ENCODE peak calls at places on chromosomes 16 and 17, in five cellular contexts. U is endothelial cell, K is A549, W is mucosa of descending colon, S is fibroblast of lung. Y is an unnamed sample.

GRCh38 chr17:7667616-7668406 is 17.1 kb downstream of the ATP1B2 start:
- DNase-seq in S (no peak), W (no peak), U (no peak), K (no peak), Y (no peak)

GRCh38 chr16:2333772-2334379 is 6.7 kb downstream of the ABCA3 start:
- DNase-seq in S (no peak), W (no peak), U (no peak), K (peak), Y (no peak)

GRCh38 chr17:72715906-72716572 is 376.4 kb downstream of the SLC39A11 start:
- DNase-seq in U (no peak), K (peak), W (no peak), S (peak), Y (no peak)

GRCh38 chr16:46632778-46633733 is 11.9 kb upstream of the SHCBP1 start:
- DNase-seq in K (no peak), S (no peak), W (no peak), U (no peak), Y (no peak)

GRCh38 chr16:79211581-79211980 is 389.0 kb downstream of the MAF start:
- DNase-seq in U (no peak), S (no peak), W (no peak), K (no peak), Y (no peak)

GRCh38 chr17:66507982-66508760 is 205.8 kb downstream of the PRKCA start:
- DNase-seq in W (no peak), S (peak), K (peak), U (no peak), Y (no peak)

GRCh38 chr16:79008036-79008868 is 592.3 kb downstream of the MAF start:
- DNase-seq in K (no peak), W (no peak), S (no peak), U (no peak), Y (peak)

GRCh38 chr17:16945513-16946201 is 26.3 kb downstream of the TNFRSF13B start:
- DNase-seq in S (no peak), W (no peak), U (no peak), K (no peak), Y (no peak)

GRCh38 chr17:70137451-70138230 is 31.7 kb upstream of the KCNJ2 start:
- DNase-seq in U (no peak), S (peak), K (peak), W (no peak), Y (peak)

GRCh38 chr17:79914813-79915740 is 75.8 kb upstream of the CBX4 start:
- DNase-seq in K (no peak), U (no peak), W (peak), S (no peak), Y (no peak)

GRCh38 chr17:74605361-74605760 is 13.3 kb upstream of the CD300LD start:
- DNase-seq in K (peak), U (no peak), W (no peak), S (peak), Y (no peak)

GRCh38 chr17:59848778-59849177 is 44.0 kb downstream of the TUBD1 start:
- DNase-seq in S (peak), U (no peak), K (no peak), W (peak), Y (peak)

GRCh38 chr17:18176152-18176551 is 7.5 kb upstream of the ALKBH5 start:
- DNase-seq in S (no peak), K (no peak), W (no peak), U (no peak), Y (no peak)

GRCh38 chr17:34892864-34893263 is 68.4 kb downstream of the CCT6B start:
- DNase-seq in S (no peak), U (peak), W (no peak), K (peak), Y (peak)

GRCh38 chr17:28499366-28499668 is 6.8 kb upstream of the FOXN1 start:
- DNase-seq in S (no peak), W (peak), K (no peak), U (no peak), Y (no peak)

GRCh38 chr17:80116923-80117380 is 15.6 kb downstream of the GAA start:
- DNase-seq in U (no peak), S (no peak), W (no peak), K (no peak), Y (no peak)

GRCh38 chr16:5042574-5043171 is 8.9 kb upstream of the NAGPA start:
- DNase-seq in U (no peak), S (peak), W (no peak), K (no peak), Y (no peak)

GRCh38 chr16:6382787-6383515 is 949.7 kb upstream of the RBFOX1 start:
- DNase-seq in U (no peak), K (no peak), W (no peak), S (no peak), Y (no peak)

GRCh38 chr17:55152236-55152635 is 112.5 kb upstream of the HLF start:
- DNase-seq in K (no peak), S (peak), W (no peak), U (no peak), Y (no peak)

GRCh38 chr17:80882323-80882722 is 109.3 kb upstream of the CHMP6 start:
- DNase-seq in K (no peak), W (no peak), U (no peak), S (no peak), Y (no peak)

GRCh38 chr16:81421126-81421525 is 23.5 kb upstream of the CMIP start:
- DNase-seq in W (no peak), U (no peak), K (no peak), S (no peak), Y (no peak)

GRCh38 chr17:69430488-69430887 is 16.0 kb downstream of the MAP2K6 start:
- DNase-seq in K (no peak), U (no peak), S (no peak), W (no peak), Y (no peak)

GRCh38 chr17:74923538-74924249 is 379 bp upstream of the OTOP2 start:
- DNase-seq in W (peak), U (peak), S (peak), K (peak), Y (peak)

GRCh38 chr16:88063201-88063773 is 112.1 kb downstream of the BANP start:
- DNase-seq in K (no peak), W (no peak), S (peak), U (no peak), Y (no peak)

GRCh38 chr16:54929090-54930033 is 1.3 kb upstream of the IRX5 start:
- DNase-seq in U (peak), K (peak), S (peak), W (peak), Y (peak)

GRCh38 chr16:87918866-87919680 is 17.3 kb downstream of the CA5A start:
- DNase-seq in K (no peak), S (no peak), W (no peak), U (no peak), Y (no peak)

GRCh38 chr16:28981517-28981916 is 3.3 kb upstream of the LAT start:
- DNase-seq in S (no peak), K (peak), W (peak), U (peak), Y (peak)

GRCh38 chr16:28975158-28975603 is 603 bp downstream of the SPNS1 start:
- DNase-seq in K (no peak), U (no peak), S (peak), W (no peak), Y (no peak)

GRCh38 chr16:28980929-28981328 is 3.9 kb upstream of the LAT start:
- DNase-seq in K (no peak), S (no peak), U (no peak), W (no peak), Y (no peak)

GRCh38 chr16:28974437-28975157 is at the start of gene SPNS1:
- DNase-seq in S (peak), K (peak), U (peak), W (peak), Y (peak)

DNA sequence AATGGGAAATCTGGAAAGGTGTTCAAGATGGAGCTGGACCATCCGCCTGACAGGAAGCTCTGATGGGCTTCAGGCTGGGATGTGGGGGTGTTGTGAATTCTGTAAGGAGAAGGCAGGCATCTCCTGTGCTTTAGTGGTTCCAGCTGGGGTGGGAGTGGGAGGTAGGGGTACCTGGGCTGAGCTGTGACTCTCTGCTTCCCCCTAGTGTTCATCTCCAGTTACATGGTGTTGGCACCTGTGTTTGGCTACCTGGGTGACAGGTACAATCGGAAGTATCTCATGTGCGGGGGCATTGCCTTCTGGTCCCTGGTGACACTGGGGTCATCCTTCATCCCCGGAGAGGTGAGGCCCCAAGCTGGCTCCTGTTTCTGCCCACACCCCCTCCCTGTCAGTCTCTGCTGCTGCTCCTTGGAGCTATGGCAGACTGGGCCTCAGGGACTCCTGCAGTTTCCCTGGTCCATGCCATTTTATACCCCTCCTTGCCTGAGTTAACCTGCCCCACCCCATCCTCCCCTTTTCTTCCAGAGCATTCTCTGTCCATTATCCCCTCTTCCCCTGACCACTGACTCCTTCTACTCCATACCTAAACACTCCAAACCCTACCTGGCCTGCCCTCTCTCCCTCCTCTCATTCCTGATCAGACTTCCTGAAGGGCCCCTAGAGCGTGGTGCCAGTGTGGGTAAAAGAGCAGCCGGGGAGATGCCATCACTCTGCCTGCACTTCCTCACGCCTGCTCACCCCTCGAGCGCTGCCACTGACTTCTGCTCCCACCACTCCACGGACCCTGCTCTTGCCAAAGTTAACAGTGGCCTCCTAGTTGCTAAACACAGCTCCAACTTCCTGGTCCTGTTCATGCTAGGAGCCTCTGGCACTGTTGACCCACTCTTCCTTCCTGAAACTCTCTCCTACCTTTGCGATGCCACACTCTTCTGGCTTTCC is 3.4 kb downstream of the SPNS1 start:
- DNase-seq in W (no peak), S (no peak), K (peak), U (no peak), Y (no peak)
- TF ChIP-seq CTCF in W (peak), S (no peak), K (peak), U (no peak), Y (peak)

GRCh38 chr16:12803203-12804093 is at the start of gene CPPED1:
- DNase-seq in U (peak), W (peak), S (peak), K (peak), Y (peak)
- TF ChIP-seq CTCF in U (no peak), W (no peak), S (no peak), K (peak), Y (no peak)

GRCh38 chr16:48905632-48906031 is 295.7 kb upstream of the N4BP1 start:
- DNase-seq in W (no peak), S (no peak), U (no peak), K (no peak), Y (no peak)

GRCh38 chr16:48906076-48906475 is 296.1 kb upstream of the N4BP1 start:
- DNase-seq in S (no peak), K (no peak), W (no peak), U (no peak), Y (no peak)

GRCh38 chr16:48904333-48904732 is 294.4 kb upstream of the N4BP1 start:
- DNase-seq in S (no peak), U (no peak), K (no peak), W (no peak), Y (no peak)

GRCh38 chr16:48901712-48902374 is 291.9 kb upstream of the N4BP1 start:
- DNase-seq in S (no peak), K (no peak), U (peak), W (no peak), Y (no peak)

DNA sequence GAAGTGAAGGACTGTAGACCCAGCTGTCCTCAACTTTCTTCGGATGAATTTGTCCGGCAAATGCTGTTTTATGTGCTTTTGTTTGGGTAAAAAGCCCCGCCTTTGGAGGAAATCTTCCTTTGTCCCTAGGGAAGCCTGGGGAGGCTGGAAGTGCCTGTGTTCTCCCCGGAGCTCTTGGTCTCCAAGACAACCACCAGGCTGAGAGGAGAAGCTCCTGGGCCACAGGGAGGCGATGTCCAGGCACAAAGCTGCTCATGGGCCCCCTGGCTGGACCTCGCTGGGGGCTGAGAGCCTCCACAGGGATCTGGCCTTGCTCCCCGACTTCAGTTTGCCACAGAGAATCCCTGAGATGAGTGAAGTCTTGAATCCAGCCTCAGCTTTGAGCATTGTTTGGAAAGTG is 293.1 kb upstream of the N4BP1 start:
- DNase-seq in U (no peak), S (no peak), W (no peak), K (no peak), Y (no peak)
- TF ChIP-seq CTCF in U (no peak), S (no peak), W (no peak), K (no peak), Y (no peak)

GRCh38 chr17:29572691-29573557 is 4.4 kb downstream of the TP53I13 start:
- DNase-seq in K (no peak), W (peak), U (peak), S (peak), Y (peak)
- TF ChIP-seq CTCF in K (peak), W (peak), U (peak), S (peak), Y (peak)

DNA sequence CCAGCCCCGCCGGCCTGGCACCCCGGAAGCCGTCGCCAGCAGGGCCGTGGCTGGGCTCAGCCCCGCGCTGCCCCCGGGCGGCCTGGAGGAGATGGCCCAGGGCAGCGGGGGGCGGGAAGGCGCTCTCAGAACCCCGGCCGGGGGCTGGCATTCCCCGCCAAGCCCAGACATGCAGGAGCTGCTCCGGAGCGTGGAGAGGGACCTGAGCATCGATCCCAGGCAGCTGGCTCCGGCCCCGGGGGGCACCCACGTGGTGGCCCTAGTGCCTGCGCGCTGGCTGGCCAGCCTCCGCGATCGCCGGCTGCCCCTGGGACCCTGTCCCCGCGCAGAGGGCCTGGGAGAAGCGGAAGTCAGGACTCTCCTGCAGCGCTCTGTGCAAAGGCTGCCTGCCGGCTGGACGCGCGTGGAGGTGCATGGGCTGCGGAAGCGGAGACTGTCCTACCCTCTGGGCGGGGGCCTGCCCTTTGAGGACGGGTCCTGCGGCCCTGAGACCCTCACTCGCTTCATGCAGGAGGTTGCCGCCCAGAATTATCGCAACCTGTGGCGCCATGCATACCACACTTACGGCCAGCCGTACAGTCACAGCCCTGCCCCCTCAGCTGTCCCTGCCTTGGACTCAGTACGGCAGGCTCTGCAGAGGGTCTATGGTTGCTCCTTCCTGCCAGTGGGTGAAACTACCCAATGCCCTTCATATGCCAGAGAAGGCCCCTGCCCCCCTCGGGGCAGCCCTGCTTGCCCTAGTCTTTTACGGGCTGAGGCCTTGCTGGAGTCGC is 551 bp downstream of the WDR81 start:
- DNase-seq in S (peak), U (no peak), W (no peak), K (no peak), Y (no peak)
- TF ChIP-seq CTCF in S (no peak), U (no peak), W (no peak), K (peak), Y (no peak)

Y was measured in activated CD8-positive, alpha-beta T cell treated with anti-CD3 and anti-CD28 coated beads for 36 hours.